ENCODE peak calls at places on chromosomes 13 and 19, in ten cellular contexts. O, R, K, Z, Y, Q, V, S, L and W are unnamed samples.

GRCh38 chr13:20349564-20350379 is 117.7 kb upstream of the GJB6 start:
- DNase-seq in O (no peak), R (no peak), K (no peak), Z (no peak), Y (no peak), Q (no peak), V (no peak), S (no peak), L (no peak), W (peak; percentile 60)

GRCh38 chr13:40271931-40272775 is 394.3 kb downstream of the FOXO1 start:
- DNase-seq in O (peak; percentile 93), R (no peak), K (peak; percentile 22), Z (peak; percentile 71), Y (peak; percentile 88), Q (peak; percentile 33), V (no peak), S (peak; percentile 43), L (no peak), W (no peak)

GRCh38 chr13:49219647-49220034 is 497 bp upstream of the MLNR start:
- DNase-seq in O (no peak), R (no peak), K (no peak), Z (no peak), Y (no peak), Q (no peak), V (no peak), S (no peak), L (no peak), W (no peak)

GRCh38 chr19:54333586-54334298 is 5.2 kb downstream of the LILRA4 start:
- DNase-seq in O (no peak), R (no peak), K (no peak), Z (no peak), Y (no peak), Q (no peak), V (no peak), S (no peak), L (no peak), W (no peak)

GRCh38 chr19:18205180-18205915 is 1.5 kb upstream of the RAB3A start:
- DNase-seq in O (peak; percentile 96), R (peak; percentile 86), K (peak; percentile 60), Z (peak; percentile 68), Y (peak; percentile 77), Q (peak; percentile 87), V (peak; percentile 88), S (peak; percentile 66), L (no peak), W (peak; percentile 81)

GRCh38 chr19:28170066-28170465 is 1042.9 kb downstream of the UQCRFS1 start:
- DNase-seq in O (no peak), R (no peak), K (no peak), Z (no peak), Y (no peak), Q (no peak), V (no peak), S (no peak), L (no peak), W (no peak)

GRCh38 chr19:18543814-18544475 is 572 bp upstream of the FKBP8 start:
- DNase-seq in O (peak; percentile 78), R (no peak), K (peak; percentile 74), Z (peak; percentile 89), Y (peak; percentile 72), Q (peak; percentile 54), V (peak; percentile 86), S (peak; percentile 66), L (peak; percentile 41), W (peak; percentile 81)

GRCh38 chr13:74705438-74705837 is 571.2 kb upstream of the KLF12 start:
- DNase-seq in O (no peak), R (no peak), K (no peak), Z (no peak), Y (no peak), Q (no peak), V (no peak), S (no peak), L (no peak), W (no peak)

GRCh38 chr19:44871809-44872208 is 19.2 kb upstream of the TOMM40 start:
- DNase-seq in O (no peak), R (peak; percentile 49), K (no peak), Z (no peak), Y (no peak), Q (no peak), V (no peak), S (no peak), L (no peak), W (no peak)

GRCh38 chr13:66343224-66343828 is 886.8 kb downstream of the PCDH9 start:
- DNase-seq in O (no peak), R (no peak), K (no peak), Z (no peak), Y (no peak), Q (no peak), V (no peak), S (no peak), L (no peak), W (no peak)

GRCh38 chr19:3012522-3013260 is 16.4 kb downstream of the TLE2 start:
- DNase-seq in O (no peak), R (no peak), K (no peak), Z (peak; percentile 70), Y (peak; percentile 37), Q (no peak), V (no peak), S (no peak), L (no peak), W (peak; percentile 68)

GRCh38 chr19:55581145-55581827 is 638 bp upstream of the ZNF579 start:
- DNase-seq in O (no peak), R (no peak), K (no peak), Z (no peak), Y (no peak), Q (no peak), V (no peak), S (no peak), L (no peak), W (peak; percentile 76)

GRCh38 chr19:2479556-2480194 is 3.7 kb downstream of the GADD45B start:
- DNase-seq in O (no peak), R (no peak), K (no peak), Z (no peak), Y (no peak), Q (no peak), V (no peak), S (no peak), L (no peak), W (no peak)

GRCh38 chr19:18068395-18068794 is 18.3 kb downstream of the IL12RB1 start:
- DNase-seq in O (no peak), R (no peak), K (no peak), Z (no peak), Y (no peak), Q (no peak), V (no peak), S (no peak), L (no peak), W (no peak)

GRCh38 chr13:109773276-109773675 is 13.1 kb downstream of the IRS2 start:
- DNase-seq in O (no peak), R (no peak), K (no peak), Z (no peak), Y (no peak), Q (peak; percentile 75), V (no peak), S (no peak), L (no peak), W (no peak)

GRCh38 chr19:13959962-13960862 is 7.9 kb downstream of the DCAF15 start:
- DNase-seq in O (no peak), R (peak; percentile 74), K (peak; percentile 39), Z (no peak), Y (no peak), Q (no peak), V (peak; percentile 70), S (no peak), L (no peak), W (no peak)

DNA sequence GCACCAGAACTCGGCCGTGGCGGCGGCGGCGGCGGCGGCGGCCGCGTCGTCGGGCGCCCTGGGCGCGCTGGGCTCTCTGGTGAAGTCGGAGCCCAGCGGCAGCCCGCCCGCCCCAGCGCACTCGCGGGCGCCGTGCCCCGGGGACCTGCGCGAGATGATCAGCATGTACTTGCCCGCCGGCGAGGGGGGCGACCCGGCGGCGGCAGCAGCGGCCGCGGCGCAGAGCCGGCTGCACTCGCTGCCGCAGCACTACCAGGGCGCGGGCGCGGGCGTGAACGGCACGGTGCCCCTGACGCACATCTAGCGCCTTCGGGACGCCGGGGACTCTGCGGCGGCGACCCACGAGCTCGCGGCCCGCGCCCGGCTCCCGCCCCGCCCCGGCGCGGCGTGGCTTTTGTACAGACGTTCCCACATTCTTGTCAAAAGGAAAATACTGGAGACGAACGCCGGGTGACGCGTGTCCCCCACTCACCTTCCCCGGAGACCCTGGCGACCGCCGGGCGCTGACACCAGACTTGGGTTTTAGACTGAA is 1.6 kb downstream of the SOX1 start:
- DNase-seq in O (no peak), R (no peak), K (no peak), Z (no peak), Y (no peak), Q (no peak), V (peak; percentile 68), S (no peak), L (no peak), W (peak; percentile 78)
- H3K4me3 ChIP-seq in O (no peak overlapping the region), R (no peak overlapping the region), K (no peak overlapping the region), Z (peak overlapping the region; percentile 63), Y (no peak overlapping the region), Q (no peak overlapping the region), V (no peak overlapping the region), S (no peak overlapping the region), L (no peak overlapping the region), W (no peak overlapping the region)

DNA sequence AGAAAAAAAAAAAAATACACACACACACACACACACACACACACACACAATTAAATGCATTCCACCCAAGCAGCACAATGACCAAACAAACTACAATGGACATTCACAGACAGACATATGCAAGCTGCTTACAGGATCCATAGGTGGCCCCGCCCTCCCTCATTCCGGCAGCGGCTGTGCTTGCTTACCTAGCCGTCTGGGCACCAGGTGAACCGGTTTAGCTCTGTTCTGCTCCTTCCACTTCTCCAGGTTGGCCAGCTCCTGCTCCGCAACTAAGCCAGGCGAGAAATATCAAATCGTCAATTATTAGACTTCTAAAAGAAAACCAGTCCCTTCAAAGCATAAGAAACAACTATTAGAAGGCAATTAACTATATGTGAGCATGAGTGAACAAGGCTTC is 23.1 kb downstream of the EPSTI1 start:
- DNase-seq in O (no peak), R (peak; percentile 39), K (no peak), Z (no peak), Y (no peak), Q (no peak), V (peak; percentile 83), S (peak; percentile 52), L (no peak), W (peak; percentile 51)
- H3K27me3 ChIP-seq in O (no peaks in the 10 kb centered on the region), R (no peaks in the 10 kb centered on the region), K (no peaks in the 10 kb centered on the region), Z (no peaks in the 10 kb centered on the region), Y (no peaks in the 10 kb centered on the region), Q (no peaks in the 10 kb centered on the region), V (no peaks in the 10 kb centered on the region), S (no peaks in the 10 kb centered on the region), L (no peaks in the 10 kb centered on the region), W (no peaks in the 10 kb centered on the region)

DNA sequence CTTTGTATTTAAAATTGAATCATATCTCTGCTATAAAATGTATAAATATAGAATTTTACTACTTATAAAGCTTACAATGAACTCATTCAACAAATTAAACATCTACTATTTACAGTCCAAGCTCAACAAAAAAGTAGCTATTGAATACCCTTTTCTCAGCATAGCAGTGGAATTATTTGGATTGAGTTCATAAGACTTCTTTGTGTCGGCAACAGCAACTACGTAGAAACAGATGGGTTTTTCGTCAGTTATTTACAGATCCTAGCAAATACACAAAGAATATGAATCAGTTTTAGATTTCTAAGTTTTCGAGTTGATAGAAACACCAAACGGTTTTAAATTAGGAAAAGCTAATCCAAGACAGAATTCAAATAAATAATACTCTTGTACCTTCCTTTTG is 10.4 kb upstream of the NEK3 start:
- DNase-seq in O (no peak), R (no peak), K (no peak), Z (no peak), Y (no peak), Q (no peak), V (no peak), S (no peak), L (no peak), W (no peak)
- H3K36me3 ChIP-seq in O (peaks cover 24% of the 10 kb centered on the region), R (peaks cover 20% of the 10 kb centered on the region), K (peaks cover 13% of the 10 kb centered on the region), Z (peaks cover 14% of the 10 kb centered on the region), Y (peaks cover 32% of the 10 kb centered on the region), Q (no peaks in the 10 kb centered on the region), V (no peaks in the 10 kb centered on the region), S (peaks cover 7% of the 10 kb centered on the region), L (no peaks in the 10 kb centered on the region), W (peaks cover 7% of the 10 kb centered on the region)

GRCh38 chr19:11238781-11239376 is 540 bp upstream of the ANGPTL8 start:
- DNase-seq in O (no peak), R (no peak), K (no peak), Z (no peak), Y (no peak), Q (no peak), V (no peak), S (no peak), L (no peak), W (no peak)
- H3K4me3 ChIP-seq in O (no peak overlapping the region), R (no peak overlapping the region), K (no peak overlapping the region), Z (no peak overlapping the region), Y (no peak overlapping the region), Q (no peak overlapping the region), V (no peak overlapping the region), S (no peak overlapping the region), L (no peak overlapping the region), W (no peak overlapping the region)